ENCODE peak calls at places on chromosomes 1 and 21, in six cellular contexts. X is CD8-positive, alpha-beta T cell; K is fibroblast of the aortic adventitia; S is fibroblast of mammary gland; I is colonic mucosa; P is choroid plexus epithelial cell. C is an unnamed sample.

GRCh38 chr1:225427249-225428065 is at the start of gene LBR:
- DNase-seq in S (no peak), I (peak; percentile 43), X (no peak), K (peak; percentile 24), P (peak; percentile 16), C (peak; percentile 33)

GRCh38 chr1:224219011-224219611 is 36.1 kb downstream of the DEGS1 start:
- DNase-seq in K (no peak), S (no peak), I (no peak), X (no peak), P (no peak), C (no peak)

GRCh38 chr1:101060992-101061391 is 35.4 kb upstream of the DPH5 start:
- DNase-seq in I (no peak), X (no peak), P (no peak), K (no peak), S (no peak), C (no peak)

GRCh38 chr1:213541641-213542040 is 446.1 kb upstream of the PROX1 start:
- DNase-seq in I (no peak), P (no peak), K (no peak), S (no peak), X (no peak), C (no peak)

GRCh38 chr1:109361114-109361513 is 36.6 kb downstream of the SORT1 start:
- DNase-seq in S (no peak), I (no peak), K (no peak), X (no peak), P (no peak), C (no peak)

GRCh38 chr1:177334276-177334675 is 163.5 kb downstream of the BRINP2 start:
- DNase-seq in I (no peak), P (peak; percentile 31), K (no peak), S (peak; percentile 28), X (no peak), C (no peak)

GRCh38 chr1:172322219-172323061 is 98.0 kb upstream of the C1orf105 start:
- DNase-seq in K (peak; percentile 95), I (no peak), S (peak; percentile 98), X (no peak), P (peak; percentile 95), C (peak; percentile 94)

GRCh38 chr1:46114925-46115603 is 17.4 kb downstream of the PIK3R3 start:
- DNase-seq in S (no peak), K (no peak), X (no peak), I (no peak), P (no peak), C (no peak)

GRCh38 chr1:166811691-166812090 is 27.6 kb upstream of the POGK start:
- DNase-seq in P (peak; percentile 10), X (no peak), S (peak; percentile 6), K (peak; percentile 27), I (no peak), C (peak; percentile 2)

GRCh38 chr1:19395678-19396192 is 83.6 kb downstream of the SLC66A1 start:
- DNase-seq in S (peak; percentile 78), K (peak; percentile 51), X (no peak), P (peak; percentile 21), I (no peak), C (no peak)

GRCh38 chr1:89274431-89274857 is 1.8 kb upstream of the GBP5 start:
- DNase-seq in X (no peak), P (peak; percentile 90), S (peak; percentile 79), I (no peak), K (peak; percentile 92), C (peak; percentile 89)

GRCh38 chr1:212483154-212483505 is 50.4 kb downstream of the NENF start:
- DNase-seq in K (no peak), P (no peak), I (no peak), S (no peak), X (no peak), C (no peak)

GRCh38 chr1:174799136-174799479 is 200.6 kb upstream of the CACYBP start:
- DNase-seq in K (no peak), I (no peak), X (no peak), P (no peak), S (no peak), C (no peak)

GRCh38 chr1:9256332-9256731 is 21.8 kb downstream of the H6PD start:
- DNase-seq in K (no peak), P (no peak), I (no peak), S (no peak), X (no peak), C (no peak)

GRCh38 chr1:204846546-204846945 is 24.1 kb upstream of the NFASC start:
- DNase-seq in X (no peak), K (no peak), S (no peak), I (no peak), P (no peak), C (no peak)

GRCh38 chr1:19036049-19036546 is 79.6 kb upstream of the IFFO2 start:
- DNase-seq in P (no peak), I (no peak), S (no peak), K (peak; percentile 66), X (no peak), C (no peak)

GRCh38 chr1:224340711-224341384 is 10.9 kb upstream of the NVL start:
- DNase-seq in P (peak; percentile 15), I (no peak), K (peak; percentile 4), S (no peak), X (peak; percentile 28), C (peak; percentile 10)

GRCh38 chr1:222167111-222167510 is 380.8 kb downstream of the HHIPL2 start:
- DNase-seq in I (peak; percentile 37), K (peak; percentile 72), X (no peak), P (peak; percentile 57), S (peak; percentile 97), C (peak; percentile 86)

GRCh38 chr1:119882172-119883029 is 13.9 kb downstream of the ADAM30 start:
- DNase-seq in K (peak; percentile 20), X (no peak), S (peak; percentile 52), I (no peak), P (peak; percentile 29), C (no peak)

GRCh38 chr1:193077991-193078390 is 18.6 kb downstream of the RO60 start:
- DNase-seq in P (peak; percentile 21), S (no peak), I (no peak), K (no peak), X (no peak), C (no peak)

GRCh38 chr1:67560580-67561285 is 124.3 kb upstream of the GADD45A start:
- DNase-seq in K (peak; percentile 77), S (peak; percentile 29), X (no peak), I (no peak), P (peak; percentile 37), C (peak; percentile 55)
- TF ChIP-seq CTCF in K (no peak), S (no peak), X (no peak), I (no peak), P (no peak), C (no peak)

GRCh38 chr1:241423541-241424479 is 66.8 kb upstream of the RGS7 start:
- DNase-seq in P (peak; percentile 12), X (no peak), K (peak; percentile 47), I (no peak), S (peak; percentile 84), C (peak; percentile 4)

GRCh38 chr1:241419986-241420385 is 63.0 kb upstream of the RGS7 start:
- DNase-seq in K (peak; percentile 35), P (no peak), X (no peak), I (no peak), S (no peak), C (peak; percentile 63)

DNA sequence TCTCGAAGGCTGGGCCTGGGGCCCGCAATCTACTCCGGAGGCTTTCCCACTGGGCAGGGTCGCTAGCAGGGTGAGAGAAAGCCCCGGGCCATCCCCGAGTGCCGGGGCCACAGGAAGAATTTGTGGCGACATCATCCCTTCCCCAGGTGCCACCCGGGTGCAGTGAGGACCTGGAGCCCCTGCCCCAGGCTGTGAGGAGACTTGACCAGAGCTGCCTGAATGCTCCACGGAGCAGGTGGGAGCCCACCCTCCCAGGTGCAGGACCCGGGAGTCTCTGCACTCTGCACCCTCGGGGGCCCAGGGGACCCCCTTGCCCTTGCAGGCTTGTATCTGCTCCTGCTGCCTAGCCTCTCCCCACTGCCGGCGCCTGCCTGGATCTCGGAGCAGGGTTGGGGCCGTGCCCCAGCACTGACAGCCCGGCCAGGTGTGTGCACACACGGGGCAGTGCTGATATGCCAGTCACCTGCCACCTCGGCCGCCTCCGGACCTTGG is 67.5 kb upstream of the RGS7 start:
- DNase-seq in K (no peak), S (no peak), P (no peak), X (no peak), I (no peak), C (no peak)
- H3K4me3 ChIP-seq in K (peak overlapping the region; percentile 69), S (peak overlapping the region; percentile 59), P (peak overlapping the region; percentile 61), X (no peak overlapping the region), I (peak overlapping the region; percentile 31), C (peak overlapping the region; percentile 40)

DNA sequence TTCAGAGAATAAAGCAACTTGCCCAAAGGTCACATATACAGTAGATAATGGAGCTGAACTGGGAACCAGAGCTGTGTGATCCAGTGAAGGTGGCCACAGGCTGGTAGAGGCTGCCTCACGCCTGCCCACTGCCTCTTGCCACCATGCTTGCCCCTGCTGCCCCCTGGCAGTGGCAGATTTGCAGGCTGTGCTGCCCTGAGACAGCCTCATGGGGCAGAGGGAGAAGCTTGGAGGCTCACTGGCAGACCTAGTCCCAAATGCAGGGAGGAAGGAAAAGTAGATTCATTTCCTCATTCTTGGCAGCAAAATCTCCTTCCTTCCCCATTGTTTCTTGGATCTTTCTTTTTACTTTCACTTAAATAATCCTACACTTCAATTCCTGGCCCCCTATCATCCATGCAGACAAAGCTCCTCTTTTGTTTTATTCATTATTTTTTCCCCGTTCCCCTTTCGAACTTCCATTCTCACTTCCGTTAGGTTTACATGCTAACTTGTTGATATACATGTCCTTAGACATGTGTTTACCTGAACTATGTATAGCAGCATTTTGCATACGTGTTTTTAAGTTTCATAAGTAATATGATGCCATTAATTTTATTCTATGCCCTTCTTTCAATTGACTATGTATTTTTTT is 66.9 kb upstream of the LYST start:
- DNase-seq in I (no peak), S (no peak), K (no peak), X (no peak), P (no peak), C (no peak)
- TF ChIP-seq CTCF in I (no peak), S (no peak), K (no peak), X (no peak), P (no peak), C (no peak)

DNA sequence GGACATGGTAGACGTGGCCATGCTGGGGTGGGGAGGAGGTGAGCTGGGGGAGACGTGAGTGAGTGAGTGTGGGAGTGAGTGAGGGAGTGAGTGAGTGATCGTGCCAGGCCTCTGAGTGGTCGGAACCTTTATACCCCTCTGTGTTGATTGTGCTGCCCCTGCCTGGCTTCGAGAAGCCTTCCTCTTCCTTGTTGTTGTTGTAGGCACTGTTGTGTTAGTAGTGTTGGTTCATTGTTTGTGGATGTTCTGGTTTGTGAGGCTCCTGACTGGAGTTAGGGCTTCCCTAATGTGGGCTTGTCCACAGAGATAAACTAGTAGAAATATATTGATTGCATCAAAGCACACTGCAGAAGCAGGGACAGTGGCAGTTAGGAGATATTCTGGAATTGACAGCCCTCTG is at the start of gene KRTAP10-3:
- DNase-seq in S (no peak), P (no peak), I (no peak), K (no peak), X (no peak), C (no peak)
- H3K4me3 ChIP-seq in S (no peak within 1 kb of the TSS), P (no peak within 1 kb of the TSS), I (no peak within 1 kb of the TSS), K (no peak within 1 kb of the TSS), X (no peak within 1 kb of the TSS), C (no peak within 1 kb of the TSS)

DNA sequence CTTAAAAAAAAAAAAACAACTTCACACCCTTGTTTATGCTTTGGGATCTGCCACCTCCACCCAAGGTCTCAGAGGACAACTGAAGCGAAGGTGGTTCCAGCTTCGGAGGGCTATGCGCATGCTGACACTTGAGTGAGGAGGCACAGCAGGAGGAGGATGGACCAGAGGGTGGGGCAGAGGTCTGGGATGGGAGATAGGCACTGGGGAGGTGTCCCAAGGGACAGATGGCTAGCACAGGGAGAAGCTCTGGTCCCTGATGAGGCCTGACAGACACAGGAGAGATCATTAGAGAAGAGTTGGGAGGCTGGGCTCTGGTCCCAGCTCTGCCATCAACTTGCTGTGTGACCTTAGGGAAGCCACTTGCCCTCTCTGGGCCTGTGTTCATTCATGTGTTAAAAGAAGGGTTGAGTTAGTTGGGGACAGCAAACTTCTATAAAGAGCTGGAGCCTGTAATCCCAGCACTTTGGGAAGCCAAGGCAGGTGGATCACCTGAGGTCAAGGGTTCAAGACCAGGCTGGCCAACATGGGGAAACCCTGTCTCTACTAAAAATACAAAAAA is 16.8 kb downstream of the E2F2 start:
- DNase-seq in S (no peak), X (no peak), K (no peak), I (no peak), P (no peak), C (no peak)
- TF ChIP-seq CTCF in S (no peak), X (no peak), K (no peak), I (no peak), P (no peak), C (no peak)

C was measured in cardiac fibroblast.